ENCODE peak calls at places on chromosomes 2 and 18, in four cellular contexts. Y, D, O and I are unnamed samples.

GRCh38 chr2:1617425-1618021 is 126.8 kb downstream of the PXDN start:
- DNase-seq in Y (no peak), D (no peak), O (no peak), I (no peak)

GRCh38 chr18:62073882-62074281 is 113.0 kb downstream of the PIGN start:
- DNase-seq in Y (no peak), D (no peak), O (no peak), I (no peak)

GRCh38 chr2:69384618-69385081 is 2.4 kb downstream of the GFPT1 start:
- DNase-seq in Y (no peak), D (no peak), O (no peak), I (no peak)

GRCh38 chr2:3449106-3449505 is 69.6 kb downstream of the TRAPPC12 start:
- DNase-seq in Y (no peak), D (no peak), O (no peak), I (no peak)

GRCh38 chr2:219995409-219995808 is 368.0 kb downstream of the SLC4A3 start:
- DNase-seq in Y (no peak), D (no peak), O (no peak), I (no peak)

GRCh38 chr2:192828175-192828574 is 633.4 kb upstream of the TMEFF2 start:
- DNase-seq in Y (no peak), D (no peak), O (no peak), I (no peak)

GRCh38 chr2:71347517-71347916 is 15.9 kb downstream of the ZNF638 start:
- DNase-seq in Y (no peak), D (no peak), O (no peak), I (no peak)

GRCh38 chr2:239954166-239955085 is 70.7 kb downstream of the NDUFA10 start:
- DNase-seq in Y (no peak), D (peak; percentile 37), O (no peak), I (peak; percentile 85)

GRCh38 chr2:72956936-72957335 is 39.6 kb downstream of the EMX1 start:
- DNase-seq in Y (no peak), D (no peak), O (no peak), I (no peak)

GRCh38 chr18:7152485-7152884 is 34.9 kb upstream of the LAMA1 start:
- DNase-seq in Y (no peak), D (no peak), O (no peak), I (peak; percentile 2)

GRCh38 chr2:101883860-101884259 is 107.9 kb upstream of the IL1R2 start:
- DNase-seq in Y (peak; percentile 8), D (no peak), O (peak; percentile 50), I (no peak)

GRCh38 chr2:229780856-229781773 is 66.8 kb upstream of the DNER start:
- DNase-seq in Y (peak; percentile 12), D (no peak), O (no peak), I (no peak)

GRCh38 chr2:188076149-188077056 is 215.3 kb upstream of the GULP1 start:
- DNase-seq in Y (no peak), D (no peak), O (no peak), I (no peak)

GRCh38 chr2:171225302-171225980 is 64.7 kb upstream of the TLK1 start:
- DNase-seq in Y (peak; percentile 88), D (no peak), O (no peak), I (no peak)

GRCh38 chr2:29033172-29033571 is 41.2 kb downstream of the PCARE start:
- DNase-seq in Y (no peak), D (no peak), O (no peak), I (no peak)

GRCh38 chr2:241443486-241444223 is 64.7 kb downstream of the STK25 start:
- DNase-seq in Y (no peak), D (no peak), O (no peak), I (no peak)

GRCh38 chr18:78625895-78626294 is 353.7 kb upstream of the SALL3 start:
- DNase-seq in Y (no peak), D (no peak), O (no peak), I (no peak)

GRCh38 chr18:50744253-50744652 is 75.6 kb downstream of the MRO start:
- DNase-seq in Y (no peak), D (no peak), O (no peak), I (no peak)

GRCh38 chr2:38700881-38701458 is 35.1 kb downstream of the GALM start:
- DNase-seq in Y (no peak), D (no peak), O (no peak), I (no peak)

GRCh38 chr18:78973357-78974083 is 6.1 kb upstream of the SALL3 start:
- DNase-seq in Y (no peak), D (no peak), O (no peak), I (no peak)

GRCh38 chr2:222907790-222908431 is 47.1 kb downstream of the ACSL3 start:
- DNase-seq in Y (no peak), D (no peak), O (no peak), I (no peak)

GRCh38 chr2:176652300-176653182 is 383.3 kb downstream of the MTX2 start:
- DNase-seq in Y (peak; percentile 39), D (no peak), O (peak; percentile 29), I (no peak)

GRCh38 chr18:76495435-76496199 is 575 bp upstream of the ZNF516 start:
- DNase-seq in Y (no peak), D (peak; percentile 50), O (peak; percentile 81), I (peak; percentile 77)

GRCh38 chr2:2763351-2763997 is 432.4 kb upstream of the MYT1L start:
- DNase-seq in Y (no peak), D (no peak), O (no peak), I (no peak)

GRCh38 chr2:54995553-54995952 is 54.7 kb downstream of the RTN4 start:
- DNase-seq in Y (no peak), D (no peak), O (no peak), I (no peak)

GRCh38 chr2:71614976-71615768 is 161.8 kb downstream of the DYSF start:
- DNase-seq in Y (no peak), D (peak; percentile 28), O (peak; percentile 80), I (peak; percentile 96)

GRCh38 chr18:56795381-56795780 is 144.2 kb downstream of the WDR7 start:
- DNase-seq in Y (no peak), D (no peak), O (no peak), I (no peak)

GRCh38 chr2:3642521-3643215 is 15.3 kb upstream of the ALLC start:
- DNase-seq in Y (no peak), D (no peak), O (peak; percentile 5), I (peak; percentile 39)

GRCh38 chr2:41216978-41217377 is 765.1 kb upstream of the SLC8A1 start:
- DNase-seq in Y (no peak), D (no peak), O (no peak), I (no peak)

GRCh38 chr18:8854550-8854949 is 149.2 kb downstream of the MTCL1 start:
- DNase-seq in Y (no peak), D (no peak), O (no peak), I (no peak)

GRCh38 chr2:237345891-237346640 is 67.9 kb downstream of the COL6A3 start:
- DNase-seq in Y (no peak), D (no peak), O (no peak), I (no peak)

GRCh38 chr2:59301466-59302402 is 1060.6 kb upstream of the FANCL start:
- DNase-seq in Y (peak; percentile 15), D (peak; percentile 10), O (peak; percentile 49), I (peak; percentile 68)

GRCh38 chr18:9019135-9019534 is 83.4 kb upstream of the NDUFV2 start:
- DNase-seq in Y (no peak), D (no peak), O (no peak), I (no peak)

GRCh38 chr2:241224068-241224850 is 35.8 kb downstream of the ANO7 start:
- DNase-seq in Y (no peak), D (no peak), O (peak; percentile 63), I (no peak)

GRCh38 chr18:62187543-62188378 is 706 bp downstream of the RELCH start:
- DNase-seq in Y (no peak), D (no peak), O (peak; percentile 29), I (no peak)

GRCh38 chr2:234699456-234699855 is 202.6 kb upstream of the ARL4C start:
- DNase-seq in Y (no peak), D (no peak), O (no peak), I (no peak)

GRCh38 chr2:102597788-102598187 is 21.6 kb upstream of the SLC9A2 start:
- DNase-seq in Y (no peak), D (no peak), O (no peak), I (no peak)

GRCh38 chr2:71692621-71693277 is 239.4 kb downstream of the DYSF start:
- DNase-seq in Y (no peak), D (no peak), O (no peak), I (no peak)

GRCh38 chr2:126370208-126370607 is 285.8 kb upstream of the GYPC start:
- DNase-seq in Y (no peak), D (no peak), O (no peak), I (no peak)

GRCh38 chr2:75146903-75147332 is 52.4 kb downstream of the TACR1 start:
- DNase-seq in Y (no peak), D (no peak), O (no peak), I (no peak)

GRCh38 chr2:152814475-152815030 is 96.1 kb downstream of the ARL6IP6 start:
- DNase-seq in Y (no peak), D (no peak), O (no peak), I (no peak)
- TF ChIP-seq CTCF in Y (no peak), D (no peak), O (no peak), I (no peak)

DNA sequence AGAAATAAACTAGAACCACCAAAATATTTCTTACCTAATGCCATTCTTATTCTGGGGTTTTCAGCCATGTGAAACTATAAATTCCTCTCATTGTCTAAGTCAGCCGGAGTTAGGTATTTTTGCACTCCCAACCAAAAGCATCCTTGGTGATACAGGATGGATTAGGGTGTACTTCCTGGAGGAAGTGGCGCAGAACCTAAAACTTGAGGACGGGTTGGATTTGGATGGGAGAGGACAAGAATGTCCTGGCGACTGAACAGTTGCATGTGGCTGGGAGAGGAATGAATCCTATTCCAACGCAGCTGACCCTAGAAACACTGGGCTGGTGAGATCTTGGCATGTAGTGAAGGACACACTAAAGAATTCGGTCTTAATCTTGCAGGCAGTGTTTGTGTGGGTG is 58.5 kb downstream of the E2F6 start:
- DNase-seq in Y (no peak), D (no peak), O (no peak), I (no peak)
- H3K27ac ChIP-seq in Y (no peak overlapping the region), D (no peak overlapping the region), O (no peak overlapping the region), I (peak overlapping the region; percentile 65)

DNA sequence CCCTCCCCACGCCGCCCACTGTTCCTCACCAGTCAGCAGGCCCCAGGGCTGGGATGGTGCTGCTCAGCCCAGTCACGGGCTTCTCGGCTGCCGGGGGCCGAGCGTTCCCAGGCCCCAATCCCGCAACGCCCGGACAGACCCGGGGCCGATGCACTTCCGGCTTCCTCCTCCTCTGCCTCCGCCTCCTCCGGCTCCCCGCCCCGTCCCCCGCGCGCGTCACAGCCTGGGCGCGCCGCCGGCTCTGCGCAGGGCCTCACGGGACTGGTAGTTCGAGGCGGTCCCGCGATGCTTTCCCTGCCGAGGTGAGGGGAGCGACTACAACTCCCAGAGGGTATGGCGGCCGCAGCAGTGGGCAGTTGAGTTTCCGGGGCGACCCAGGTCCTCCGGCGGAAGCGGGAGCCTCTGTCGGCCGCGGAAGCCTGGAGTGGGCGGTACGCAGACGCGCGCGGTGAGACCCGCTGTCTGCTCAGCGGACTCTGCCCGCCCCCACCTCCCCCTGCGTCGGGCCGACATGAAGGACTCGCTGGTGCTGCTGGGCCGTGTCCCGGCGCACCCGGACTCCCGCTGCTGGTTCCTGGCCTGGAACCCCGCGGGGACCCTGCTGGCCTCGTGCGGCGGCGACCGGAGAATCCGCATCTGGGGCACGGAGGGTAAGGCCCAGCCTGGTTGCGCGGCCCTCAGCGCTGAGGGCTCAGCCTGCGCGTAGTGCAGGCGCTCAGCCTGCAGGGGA is at the start of the genes CIAO1 and TMEM127:
- DNase-seq in Y (peak; percentile 90), D (peak; percentile 98), O (peak; percentile 99), I (peak; percentile 99)
- TF ChIP-seq CTCF in Y (no peak), D (peak; percentile 34), O (no peak), I (peak; percentile 46)

GRCh38 chr2:46488389-46488788 is 9.0 kb downstream of the TMEM247 start:
- DNase-seq in Y (no peak), D (no peak), O (no peak), I (no peak)
- H3K27ac ChIP-seq in Y (no peak overlapping the region), D (no peak overlapping the region), O (peak overlapping the region; percentile 4), I (peak overlapping the region; percentile 30)

GRCh38 chr2:6214471-6214870 is 522.3 kb downstream of the SOX11 start:
- DNase-seq in Y (no peak), D (no peak), O (no peak), I (no peak)
- TF ChIP-seq CTCF in Y (no peak), D (no peak), O (no peak), I (no peak)